ENCODE peak calls at places on chromosomes 6 and 20, in four cellular contexts. H, C, B and Z are unnamed samples.

GRCh38 chr6:158072083-158072721 is 90.5 kb downstream of the SYNJ2 start:
- DNase-seq in H (peak; percentile 89), B (peak; percentile 69), C (peak; percentile 76), Z (peak; percentile 9)

GRCh38 chr6:127567476-127567875 is 9.5 kb upstream of the C6orf58 start:
- DNase-seq in B (no peak), C (no peak), H (no peak), Z (no peak)

GRCh38 chr20:14401479-14402138 is 64.2 kb upstream of the FLRT3 start:
- DNase-seq in H (no peak), B (no peak), C (no peak), Z (no peak)

GRCh38 chr6:140915001-140915950 is 1217.4 kb upstream of the GJE1 start:
- DNase-seq in C (no peak), B (no peak), H (no peak), Z (no peak)

GRCh38 chr6:21885532-21886089 is 292.1 kb downstream of the SOX4 start:
- DNase-seq in C (peak; percentile 39), B (no peak), H (peak; percentile 87), Z (no peak)

GRCh38 chr20:51752343-51752951 is 15.7 kb downstream of the ATP9A start:
- DNase-seq in C (peak; percentile 83), B (no peak), H (no peak), Z (no peak)

GRCh38 chr20:47642118-47642517 is 140.4 kb downstream of the NCOA3 start:
- DNase-seq in H (no peak), C (no peak), B (no peak), Z (no peak)

GRCh38 chr6:21732731-21733130 is 139.2 kb downstream of the SOX4 start:
- DNase-seq in B (no peak), C (no peak), H (no peak), Z (no peak)

GRCh38 chr6:17768388-17768787 is 61.7 kb upstream of the NUP153 start:
- DNase-seq in B (no peak), C (no peak), H (no peak), Z (no peak)

GRCh38 chr6:114906096-114906495 is 563.3 kb upstream of the HS3ST5 start:
- DNase-seq in B (no peak), H (no peak), C (no peak), Z (no peak)

GRCh38 chr6:161891542-161891941 is 617.7 kb upstream of the AGPAT4 start:
- DNase-seq in C (no peak), B (no peak), H (no peak), Z (no peak)

GRCh38 chr20:44073011-44073674 is 113.8 kb downstream of the JPH2 start:
- DNase-seq in C (no peak), H (peak; percentile 15), B (no peak), Z (no peak)

GRCh38 chr6:107736713-107737396 is 87.3 kb downstream of the SCML4 start:
- DNase-seq in H (no peak), B (no peak), C (no peak), Z (no peak)

GRCh38 chr6:5763871-5764270 is 242.9 kb downstream of the NRN1 start:
- DNase-seq in C (no peak), B (no peak), H (no peak), Z (no peak)

GRCh38 chr20:43584448-43585138 is 6.1 kb upstream of the IFT52 start:
- DNase-seq in B (no peak), C (peak; percentile 91), H (no peak), Z (no peak)

GRCh38 chr6:112503210-112503609 is 156.1 kb downstream of the RFPL4B start:
- DNase-seq in B (no peak), C (no peak), H (no peak), Z (no peak)

GRCh38 chr20:41889871-41890224 is 271.7 kb upstream of the CHD6 start:
- DNase-seq in C (no peak), B (no peak), H (no peak), Z (no peak)

GRCh38 chr6:24823185-24823584 is 24.5 kb upstream of the ARMH2 start:
- DNase-seq in C (no peak), H (no peak), B (no peak), Z (no peak)

GRCh38 chr6:127288705-127289104 is 22.0 kb downstream of the RNF146 start:
- DNase-seq in H (no peak), B (no peak), C (no peak), Z (no peak)